ENCODE peak calls at places on chromosomes 2 and 18, in five cellular contexts. One of them, this sample, is unnamed.

GRCh38 chr2:8448822-8449577 is 232.9 kb upstream of the ID2 start:
- DNase-seq in heart left ventricle: no peak
- DNase-seq in prostate gland: no peak
- DNase-seq in ovary: no peak
- DNase-seq in GM12892: no peak
- DNase-seq in this sample: no peak

GRCh38 chr2:75142081-75142480 is 57.2 kb downstream of the TACR1 start:
- DNase-seq in prostate gland: no peak
- DNase-seq in heart left ventricle: no peak
- DNase-seq in ovary: no peak
- DNase-seq in GM12892: no peak
- DNase-seq in this sample: peak; percentile 28

GRCh38 chr2:45288532-45288931 is 279.3 kb upstream of the SIX2 start:
- DNase-seq in ovary: no peak
- DNase-seq in heart left ventricle: no peak
- DNase-seq in prostate gland: no peak
- DNase-seq in GM12892: no peak
- DNase-seq in this sample: no peak

GRCh38 chr2:110677080-110677479 is 783 bp downstream of the BUB1 start:
- DNase-seq in heart left ventricle: no peak
- DNase-seq in ovary: no peak
- DNase-seq in prostate gland: no peak
- DNase-seq in GM12892: no peak
- DNase-seq in this sample: no peak

GRCh38 chr2:6952116-6952515 is 34.9 kb downstream of the RNF144A start:
- DNase-seq in prostate gland: no peak
- DNase-seq in ovary: no peak
- DNase-seq in GM12892: no peak
- DNase-seq in heart left ventricle: no peak
- DNase-seq in this sample: no peak

GRCh38 chr2:104443137-104443536 is 410.8 kb upstream of the POU3F3 start:
- DNase-seq in GM12892: no peak
- DNase-seq in heart left ventricle: no peak
- DNase-seq in ovary: no peak
- DNase-seq in prostate gland: no peak
- DNase-seq in this sample: no peak

GRCh38 chr2:107621186-107621835 is 205.4 kb upstream of the RGPD4 start:
- DNase-seq in prostate gland: no peak
- DNase-seq in GM12892: no peak
- DNase-seq in ovary: no peak
- DNase-seq in heart left ventricle: peak; percentile 33
- DNase-seq in this sample: no peak

GRCh38 chr18:78090584-78090983 is 840.9 kb downstream of the GALR1 start:
- DNase-seq in heart left ventricle: no peak
- DNase-seq in GM12892: no peak
- DNase-seq in ovary: no peak
- DNase-seq in prostate gland: no peak
- DNase-seq in this sample: no peak

GRCh38 chr2:200156140-200156858 is 150.2 kb upstream of the SPATS2L start:
- DNase-seq in GM12892: no peak
- DNase-seq in prostate gland: peak; percentile 17
- DNase-seq in heart left ventricle: no peak
- DNase-seq in ovary: no peak
- DNase-seq in this sample: peak; percentile 77

GRCh38 chr2:104857262-104858221 is 3.6 kb downstream of the POU3F3 start:
- DNase-seq in prostate gland: no peak
- DNase-seq in GM12892: no peak
- DNase-seq in ovary: no peak
- DNase-seq in heart left ventricle: no peak
- DNase-seq in this sample: no peak

GRCh38 chr18:58501497-58501896 is 127.4 kb downstream of the ALPK2 start:
- DNase-seq in ovary: no peak
- DNase-seq in prostate gland: no peak
- DNase-seq in GM12892: no peak
- DNase-seq in heart left ventricle: no peak
- DNase-seq in this sample: no peak

GRCh38 chr2:75560768-75561565 is at the start of gene EVA1A:
- DNase-seq in prostate gland: peak; percentile 11
- DNase-seq in GM12892: peak; percentile 28
- DNase-seq in ovary: peak; percentile 44
- DNase-seq in heart left ventricle: peak; percentile 61
- DNase-seq in this sample: no peak

GRCh38 chr2:54407693-54408092 is 48.4 kb upstream of the SPTBN1 start:
- DNase-seq in prostate gland: no peak
- DNase-seq in GM12892: no peak
- DNase-seq in heart left ventricle: no peak
- DNase-seq in ovary: no peak
- DNase-seq in this sample: no peak

GRCh38 chr2:10019174-10019971 is 24.0 kb upstream of the KLF11 start:
- DNase-seq in ovary: no peak
- DNase-seq in GM12892: no peak
- DNase-seq in prostate gland: peak; percentile 28
- DNase-seq in heart left ventricle: no peak
- DNase-seq in this sample: no peak

GRCh38 chr18:9737814-9738160 is 29.7 kb downstream of the RAB31 start:
- DNase-seq in GM12892: no peak
- DNase-seq in ovary: no peak
- DNase-seq in prostate gland: no peak
- DNase-seq in heart left ventricle: no peak
- DNase-seq in this sample: no peak

GRCh38 chr2:10170256-10170655 is 47.7 kb downstream of the RRM2 start:
- DNase-seq in heart left ventricle: no peak
- DNase-seq in GM12892: no peak
- DNase-seq in ovary: no peak
- DNase-seq in prostate gland: no peak
- DNase-seq in this sample: no peak

DNA sequence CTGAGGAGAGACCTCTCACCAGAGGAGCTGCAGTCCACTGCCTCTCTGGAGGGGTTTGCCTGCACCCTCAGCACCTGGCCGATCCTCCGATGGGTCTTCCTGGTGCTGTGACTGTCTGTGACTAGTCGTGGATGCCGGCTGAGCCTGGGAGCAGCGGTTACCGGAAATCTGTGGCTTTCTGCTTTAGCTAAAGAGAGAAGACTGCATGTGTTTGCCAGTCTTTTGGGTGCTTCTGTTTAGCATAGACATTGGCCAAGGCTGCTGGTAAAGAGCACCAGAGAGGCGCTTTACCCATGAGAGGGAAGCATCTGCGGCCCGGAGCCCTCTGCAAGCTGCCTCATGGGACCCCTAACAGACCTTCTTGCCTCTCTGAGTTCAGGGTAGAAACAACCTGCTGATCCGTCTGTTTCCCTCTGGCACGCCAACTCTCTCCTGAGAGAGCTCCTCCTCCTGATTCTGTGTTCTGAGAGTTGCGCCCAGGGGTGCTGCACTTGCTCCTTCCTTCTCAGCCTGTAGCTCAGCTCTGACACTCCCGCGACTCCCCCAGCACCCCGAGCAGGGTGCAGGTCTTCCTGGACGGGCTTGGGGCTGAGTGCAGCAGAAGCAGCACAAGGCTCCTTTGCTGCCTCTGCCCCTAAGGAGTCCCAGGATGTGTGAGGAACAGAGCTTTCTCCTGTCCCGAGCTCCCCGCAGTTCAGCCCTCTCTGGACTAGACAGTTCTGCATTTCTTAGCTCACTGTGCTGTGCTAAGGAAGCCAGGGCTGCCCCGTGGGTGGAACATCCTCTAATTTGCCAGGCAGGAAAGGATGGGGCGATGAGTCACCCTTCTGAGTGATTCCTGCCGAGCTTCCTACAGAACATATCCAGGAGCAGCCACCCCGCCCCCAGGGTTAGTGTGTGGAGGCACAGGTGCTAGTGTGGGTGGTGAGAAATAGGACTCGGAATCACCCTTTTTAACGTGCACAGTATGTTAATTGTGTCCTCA is 203.2 kb downstream of the SH3RF3 start:
- DNase-seq in prostate gland: peak; percentile 41
- DNase-seq in GM12892: no peak
- DNase-seq in ovary: peak; percentile 63
- DNase-seq in heart left ventricle: peak; percentile 67
- DNase-seq in this sample: peak; percentile 75
- TF ChIP-seq POLR2A in prostate gland: no peak
- TF ChIP-seq POLR2A in GM12892: no peak
- TF ChIP-seq POLR2A in ovary: no peak
- TF ChIP-seq POLR2A in heart left ventricle: peak; percentile 15
- TF ChIP-seq POLR2A in this sample: no peak

DNA sequence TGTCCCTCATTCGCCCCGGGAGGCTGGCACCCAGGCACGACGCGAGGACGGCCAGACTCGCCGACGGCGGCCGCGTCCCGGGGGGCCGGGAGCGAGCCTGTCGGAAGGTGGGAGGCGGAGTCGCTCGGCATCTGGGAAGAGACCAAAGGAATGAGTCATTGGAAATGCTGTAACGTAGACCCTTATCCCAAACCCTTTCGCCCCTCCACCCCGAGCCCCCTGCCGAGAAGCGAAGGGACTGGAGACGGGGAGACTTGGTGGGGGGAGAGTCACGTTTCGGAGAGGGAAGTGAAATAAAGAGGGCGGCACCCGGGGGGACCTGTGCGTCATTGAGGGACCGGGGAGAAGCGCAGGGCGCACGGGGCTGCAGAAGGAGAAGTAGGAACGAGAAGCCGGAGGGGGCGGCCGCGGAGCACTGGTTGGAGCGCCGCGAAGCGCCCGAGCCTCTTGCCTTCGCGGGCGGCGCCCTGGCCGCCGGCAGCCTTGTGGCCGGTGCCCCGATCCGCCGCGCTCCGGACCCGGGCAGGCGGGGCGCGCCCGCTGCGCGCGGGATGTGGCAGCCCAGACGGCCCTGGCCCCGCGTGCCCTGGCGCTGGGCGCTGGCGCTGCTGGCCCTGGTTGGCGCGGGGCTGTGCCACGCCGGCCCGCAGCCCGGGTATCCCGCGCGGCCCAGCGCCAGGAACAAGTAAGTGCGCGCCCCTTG is at the start of gene EMILIN2:
- DNase-seq in heart left ventricle: peak; percentile 74
- DNase-seq in ovary: peak; percentile 73
- DNase-seq in prostate gland: peak; percentile 19
- DNase-seq in GM12892: peak; percentile 47
- DNase-seq in this sample: peak; percentile 61
- TF ChIP-seq POLR2A in heart left ventricle: no peak
- TF ChIP-seq POLR2A in ovary: peak; percentile 53
- TF ChIP-seq POLR2A in prostate gland: no peak
- TF ChIP-seq POLR2A in GM12892: no peak
- TF ChIP-seq POLR2A in this sample: peak; percentile 46

DNA sequence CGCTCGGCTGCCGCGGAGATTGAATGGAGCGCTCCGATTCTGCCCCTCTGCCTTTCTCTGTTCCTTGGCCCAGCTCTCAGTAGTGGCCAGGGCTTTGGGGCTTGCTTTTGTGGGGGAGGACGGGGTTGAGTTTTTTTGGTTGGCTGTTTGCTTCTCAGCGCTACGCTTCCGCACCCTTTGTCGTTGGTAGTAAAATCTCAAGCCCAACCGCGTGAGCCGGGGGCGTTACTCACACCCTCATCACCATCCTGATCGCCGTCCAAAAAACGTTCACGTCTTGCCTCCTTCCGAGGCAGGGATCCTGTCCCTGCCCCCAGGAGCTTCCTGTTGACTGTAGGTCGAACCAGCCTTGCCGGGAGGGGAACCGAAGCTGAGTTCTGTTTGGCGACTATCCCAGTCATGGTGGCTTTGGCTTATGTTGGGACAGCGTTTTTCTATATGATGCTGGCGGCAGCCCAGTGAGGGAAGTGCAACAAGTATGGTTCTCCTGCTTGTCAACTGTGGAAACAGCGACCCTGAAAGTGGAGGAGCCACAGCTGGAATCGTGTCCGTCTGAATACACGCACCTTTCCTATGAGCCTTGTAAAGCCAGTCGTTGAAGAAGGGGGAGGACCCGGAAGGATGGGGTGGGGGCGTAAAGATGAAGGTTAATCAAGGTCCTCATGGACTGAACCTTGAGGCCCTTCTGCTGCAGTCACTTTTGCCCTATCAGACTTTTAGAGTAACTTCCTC is 797 bp upstream of the YES1 start:
- DNase-seq in heart left ventricle: peak; percentile 74
- DNase-seq in GM12892: no peak
- DNase-seq in ovary: peak; percentile 84
- DNase-seq in prostate gland: peak; percentile 61
- DNase-seq in this sample: peak; percentile 51
- TF ChIP-seq POLR2A in heart left ventricle: no peak
- TF ChIP-seq POLR2A in GM12892: peak; percentile 8
- TF ChIP-seq POLR2A in ovary: no peak
- TF ChIP-seq POLR2A in prostate gland: no peak
- TF ChIP-seq POLR2A in this sample: peak; percentile 8

DNA sequence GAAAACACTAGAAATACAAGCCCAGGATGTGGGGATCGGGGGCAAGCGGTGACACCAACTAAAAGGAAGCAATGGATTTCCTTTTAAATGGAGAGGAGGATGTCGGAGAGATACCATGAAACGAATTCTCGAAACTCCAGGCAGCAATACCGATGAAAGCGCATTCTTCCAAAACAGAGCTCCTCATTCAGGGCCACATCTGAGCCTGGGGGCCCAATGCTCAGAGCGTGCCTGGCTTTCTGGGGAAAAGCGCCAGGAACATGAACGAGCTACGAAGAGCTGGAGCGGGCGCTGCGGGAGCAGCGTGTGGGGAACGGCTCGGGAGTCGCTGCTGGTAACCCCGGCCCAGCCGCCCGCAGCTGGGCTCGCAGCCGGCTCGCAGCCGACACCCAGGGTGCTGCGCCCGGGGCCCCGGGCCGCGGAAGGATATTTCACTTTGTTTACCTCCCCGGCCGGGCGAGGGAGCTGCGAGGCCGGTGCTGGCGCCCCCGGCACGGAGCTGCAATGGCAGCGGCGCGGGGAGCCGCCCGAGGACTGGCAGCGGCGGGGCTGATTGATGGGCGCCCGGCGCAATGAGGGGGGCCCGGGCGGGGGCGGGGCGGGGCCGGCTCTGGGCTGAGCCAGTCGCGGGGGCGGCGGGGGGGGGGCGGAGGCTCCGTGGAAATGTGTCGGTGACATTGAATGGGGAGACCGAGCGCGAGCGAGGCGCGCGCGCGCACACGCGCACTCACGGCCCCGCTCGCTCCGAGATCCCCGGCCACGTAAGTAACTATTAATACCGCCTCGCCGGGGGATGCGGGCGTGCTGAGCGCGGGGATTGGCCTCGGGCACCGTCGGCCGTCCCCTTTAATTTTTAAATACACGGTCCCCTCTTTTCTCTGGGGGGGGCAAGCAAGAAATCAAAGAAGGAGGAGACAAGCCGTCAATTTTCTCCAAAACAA is at the start of gene TRIB2:
- DNase-seq in heart left ventricle: peak; percentile 93
- DNase-seq in GM12892: peak; percentile 72
- DNase-seq in ovary: peak; percentile 91
- DNase-seq in prostate gland: peak; percentile 87
- DNase-seq in this sample: peak; percentile 82
- TF ChIP-seq POLR2A in heart left ventricle: peak; percentile 88
- TF ChIP-seq POLR2A in GM12892: no peak
- TF ChIP-seq POLR2A in ovary: peak; percentile 56
- TF ChIP-seq POLR2A in prostate gland: peak; percentile 25
- TF ChIP-seq POLR2A in this sample: peak; percentile 55

This sample was measured in tibial nerve.